ENCODE peak calls at places on chromosome 14, in six cellular contexts. One of them, this sample, is unnamed.

GRCh38 chr14:102917469-102918211 is 4.8 kb upstream of the AMN start:
- DNase-seq in prostate gland: peak; percentile 31
- DNase-seq in CD8-positive, alpha-beta T cell: peak; percentile 69
- DNase-seq in mucosa of descending colon: peak; percentile 73
- DNase-seq in neural progenitor cell: peak; percentile 81
- DNase-seq in left lung: no peak
- DNase-seq in this sample: peak; percentile 87

GRCh38 chr14:77593501-77593911 is 22.9 kb downstream of the SPTLC2 start:
- DNase-seq in prostate gland: no peak
- DNase-seq in CD8-positive, alpha-beta T cell: no peak
- DNase-seq in mucosa of descending colon: no peak
- DNase-seq in neural progenitor cell: no peak
- DNase-seq in left lung: no peak
- DNase-seq in this sample: no peak

GRCh38 chr14:89245802-89246201 is 171.2 kb downstream of the FOXN3 start:
- DNase-seq in prostate gland: no peak
- DNase-seq in CD8-positive, alpha-beta T cell: no peak
- DNase-seq in mucosa of descending colon: no peak
- DNase-seq in neural progenitor cell: no peak
- DNase-seq in left lung: no peak
- DNase-seq in this sample: no peak

GRCh38 chr14:25048170-25049126 is 1.5 kb downstream of the STXBP6 start:
- DNase-seq in prostate gland: peak; percentile 62
- DNase-seq in CD8-positive, alpha-beta T cell: no peak
- DNase-seq in mucosa of descending colon: peak; percentile 48
- DNase-seq in neural progenitor cell: no peak
- DNase-seq in left lung: no peak
- DNase-seq in this sample: no peak

GRCh38 chr14:54599932-54600331 is 33.0 kb downstream of the SAMD4A start:
- DNase-seq in prostate gland: no peak
- DNase-seq in CD8-positive, alpha-beta T cell: no peak
- DNase-seq in mucosa of descending colon: no peak
- DNase-seq in neural progenitor cell: no peak
- DNase-seq in left lung: no peak
- DNase-seq in this sample: no peak

GRCh38 chr14:37197421-37198272 is at the start of gene MIPOL1:
- DNase-seq in prostate gland: peak; percentile 79
- DNase-seq in CD8-positive, alpha-beta T cell: no peak
- DNase-seq in mucosa of descending colon: peak; percentile 90
- DNase-seq in neural progenitor cell: peak; percentile 86
- DNase-seq in left lung: peak; percentile 83
- DNase-seq in this sample: no peak

GRCh38 chr14:64507376-64508156 is 3.0 kb downstream of the ZBTB1 start:
- DNase-seq in prostate gland: no peak
- DNase-seq in CD8-positive, alpha-beta T cell: peak; percentile 32
- DNase-seq in mucosa of descending colon: no peak
- DNase-seq in neural progenitor cell: no peak
- DNase-seq in left lung: no peak
- DNase-seq in this sample: no peak

GRCh38 chr14:81450100-81450531 is 50.0 kb upstream of the STON2 start:
- DNase-seq in prostate gland: no peak
- DNase-seq in CD8-positive, alpha-beta T cell: no peak
- DNase-seq in mucosa of descending colon: no peak
- DNase-seq in neural progenitor cell: peak; percentile 28
- DNase-seq in left lung: no peak
- DNase-seq in this sample: no peak

GRCh38 chr14:33996450-33996849 is 45.6 kb upstream of the EGLN3 start:
- DNase-seq in prostate gland: no peak
- DNase-seq in CD8-positive, alpha-beta T cell: no peak
- DNase-seq in mucosa of descending colon: no peak
- DNase-seq in neural progenitor cell: no peak
- DNase-seq in left lung: no peak
- DNase-seq in this sample: no peak

GRCh38 chr14:37172024-37172869 is at the start of gene SLC25A21:
- DNase-seq in prostate gland: peak; percentile 72
- DNase-seq in CD8-positive, alpha-beta T cell: no peak
- DNase-seq in mucosa of descending colon: peak; percentile 78
- DNase-seq in neural progenitor cell: peak; percentile 85
- DNase-seq in left lung: peak; percentile 64
- DNase-seq in this sample: peak; percentile 77

GRCh38 chr14:99123208-99123870 is 148.7 kb downstream of the BCL11B start:
- DNase-seq in prostate gland: no peak
- DNase-seq in CD8-positive, alpha-beta T cell: no peak
- DNase-seq in mucosa of descending colon: no peak
- DNase-seq in neural progenitor cell: no peak
- DNase-seq in left lung: no peak
- DNase-seq in this sample: no peak

GRCh38 chr14:47227051-47227600 is 448.3 kb downstream of the MDGA2 start:
- DNase-seq in prostate gland: no peak
- DNase-seq in CD8-positive, alpha-beta T cell: no peak
- DNase-seq in mucosa of descending colon: no peak
- DNase-seq in neural progenitor cell: no peak
- DNase-seq in left lung: no peak
- DNase-seq in this sample: no peak

GRCh38 chr14:92644166-92644565 is 104.3 kb downstream of the LGMN start:
- DNase-seq in prostate gland: no peak
- DNase-seq in CD8-positive, alpha-beta T cell: no peak
- DNase-seq in mucosa of descending colon: no peak
- DNase-seq in neural progenitor cell: no peak
- DNase-seq in left lung: peak; percentile 29
- DNase-seq in this sample: no peak
- H3K4me1 ChIP-seq in prostate gland: peaks cover 13% of the 10 kb centered on the region
- H3K4me1 ChIP-seq in CD8-positive, alpha-beta T cell: peaks cover 39% of the 10 kb centered on the region
- H3K4me1 ChIP-seq in mucosa of descending colon: no peaks in the 10 kb centered on the region
- H3K4me1 ChIP-seq in neural progenitor cell: no peaks in the 10 kb centered on the region
- H3K4me1 ChIP-seq in left lung: peaks cover 50% of the 10 kb centered on the region
- H3K4me1 ChIP-seq in this sample: peaks cover 7% of the 10 kb centered on the region

DNA sequence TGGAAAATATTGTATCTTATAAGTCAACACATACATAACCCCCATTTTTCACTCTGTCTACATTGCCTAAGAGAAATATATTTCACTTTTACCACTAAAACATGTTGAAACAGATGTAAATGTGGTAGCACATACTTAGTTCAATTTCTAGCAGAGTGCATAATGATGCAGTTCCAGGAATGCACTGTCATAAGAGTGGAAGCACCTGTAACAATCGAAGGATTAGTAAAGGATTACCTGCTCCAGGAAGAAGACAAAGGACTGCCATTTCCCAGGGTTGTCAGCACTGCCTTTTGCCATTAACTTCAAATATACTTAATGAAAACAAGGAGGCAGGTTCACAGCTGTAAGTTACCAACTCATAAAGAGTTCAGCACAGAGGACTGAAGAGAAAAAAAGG is 24.6 kb downstream of the DAD1 start:
- DNase-seq in prostate gland: no peak
- DNase-seq in CD8-positive, alpha-beta T cell: no peak
- DNase-seq in mucosa of descending colon: no peak
- DNase-seq in neural progenitor cell: no peak
- DNase-seq in left lung: no peak
- DNase-seq in this sample: no peak
- H3K4me1 ChIP-seq in prostate gland: no peaks in the 10 kb centered on the region
- H3K4me1 ChIP-seq in CD8-positive, alpha-beta T cell: peaks cover 96% of the 10 kb centered on the region
- H3K4me1 ChIP-seq in mucosa of descending colon: peaks cover 28% of the 10 kb centered on the region
- H3K4me1 ChIP-seq in neural progenitor cell: peaks cover 32% of the 10 kb centered on the region
- H3K4me1 ChIP-seq in left lung: peaks cover 53% of the 10 kb centered on the region
- H3K4me1 ChIP-seq in this sample: peaks cover 29% of the 10 kb centered on the region

GRCh38 chr14:20490563-20490962 is 14.8 kb upstream of the RNASE10 start:
- DNase-seq in prostate gland: no peak
- DNase-seq in CD8-positive, alpha-beta T cell: no peak
- DNase-seq in mucosa of descending colon: no peak
- DNase-seq in neural progenitor cell: no peak
- DNase-seq in left lung: no peak
- DNase-seq in this sample: no peak
- H3K4me1 ChIP-seq in prostate gland: no peaks in the 10 kb centered on the region
- H3K4me1 ChIP-seq in CD8-positive, alpha-beta T cell: peaks cover 52% of the 10 kb centered on the region
- H3K4me1 ChIP-seq in mucosa of descending colon: no peaks in the 10 kb centered on the region
- H3K4me1 ChIP-seq in neural progenitor cell: no peaks in the 10 kb centered on the region
- H3K4me1 ChIP-seq in left lung: peaks cover 52% of the 10 kb centered on the region
- H3K4me1 ChIP-seq in this sample: no peaks in the 10 kb centered on the region

GRCh38 chr14:75226755-75227544 is 50.5 kb upstream of the TMED10 start:
- DNase-seq in prostate gland: no peak
- DNase-seq in CD8-positive, alpha-beta T cell: no peak
- DNase-seq in mucosa of descending colon: peak; percentile 65
- DNase-seq in neural progenitor cell: no peak
- DNase-seq in left lung: no peak
- DNase-seq in this sample: peak; percentile 78
- H3K4me1 ChIP-seq in prostate gland: no peaks in the 10 kb centered on the region
- H3K4me1 ChIP-seq in CD8-positive, alpha-beta T cell: peaks cover 28% of the 10 kb centered on the region
- H3K4me1 ChIP-seq in mucosa of descending colon: peaks cover 19% of the 10 kb centered on the region
- H3K4me1 ChIP-seq in neural progenitor cell: peaks cover 22% of the 10 kb centered on the region
- H3K4me1 ChIP-seq in left lung: peaks cover 53% of the 10 kb centered on the region
- H3K4me1 ChIP-seq in this sample: peaks cover 23% of the 10 kb centered on the region

GRCh38 chr14:51610766-51611165 is 40.9 kb upstream of the FRMD6 start:
- DNase-seq in prostate gland: no peak
- DNase-seq in CD8-positive, alpha-beta T cell: no peak
- DNase-seq in mucosa of descending colon: no peak
- DNase-seq in neural progenitor cell: no peak
- DNase-seq in left lung: no peak
- DNase-seq in this sample: no peak

GRCh38 chr14:51614707-51615106 is 37.0 kb upstream of the FRMD6 start:
- DNase-seq in prostate gland: no peak
- DNase-seq in CD8-positive, alpha-beta T cell: no peak
- DNase-seq in mucosa of descending colon: no peak
- DNase-seq in neural progenitor cell: no peak
- DNase-seq in left lung: no peak
- DNase-seq in this sample: no peak

GRCh38 chr14:51616256-51616655 is 35.5 kb upstream of the FRMD6 start:
- DNase-seq in prostate gland: no peak
- DNase-seq in CD8-positive, alpha-beta T cell: no peak
- DNase-seq in mucosa of descending colon: no peak
- DNase-seq in neural progenitor cell: no peak
- DNase-seq in left lung: no peak
- DNase-seq in this sample: no peak

GRCh38 chr14:51612449-51612848 is 39.3 kb upstream of the FRMD6 start:
- DNase-seq in prostate gland: no peak
- DNase-seq in CD8-positive, alpha-beta T cell: no peak
- DNase-seq in mucosa of descending colon: no peak
- DNase-seq in neural progenitor cell: no peak
- DNase-seq in left lung: no peak
- DNase-seq in this sample: no peak

DNA sequence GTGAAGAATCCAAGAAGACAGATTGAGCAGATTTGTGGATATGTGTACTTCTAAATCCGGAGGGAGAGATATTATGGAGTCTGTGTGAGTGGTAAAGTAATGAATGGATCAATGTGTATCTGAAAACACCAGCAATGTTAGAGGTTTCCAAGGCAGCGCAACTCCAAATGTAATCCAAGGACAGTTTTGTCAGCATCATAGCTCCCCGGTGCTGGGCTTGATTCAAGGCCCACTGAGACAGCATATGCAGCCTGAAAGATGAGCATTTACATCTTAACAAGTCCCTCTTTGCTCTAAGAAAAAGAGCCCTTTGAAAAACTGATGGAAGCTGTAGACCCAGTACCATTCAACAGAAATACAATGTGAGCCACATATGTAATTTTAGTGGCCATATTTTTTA is 38.3 kb upstream of the FRMD6 start:
- DNase-seq in prostate gland: no peak
- DNase-seq in CD8-positive, alpha-beta T cell: no peak
- DNase-seq in mucosa of descending colon: no peak
- DNase-seq in neural progenitor cell: no peak
- DNase-seq in left lung: no peak
- DNase-seq in this sample: no peak
- H3K4me1 ChIP-seq in prostate gland: no peaks in the 10 kb centered on the region
- H3K4me1 ChIP-seq in CD8-positive, alpha-beta T cell: no peaks in the 10 kb centered on the region
- H3K4me1 ChIP-seq in mucosa of descending colon: no peaks in the 10 kb centered on the region
- H3K4me1 ChIP-seq in neural progenitor cell: no peaks in the 10 kb centered on the region
- H3K4me1 ChIP-seq in left lung: no peaks in the 10 kb centered on the region
- H3K4me1 ChIP-seq in this sample: no peaks in the 10 kb centered on the region

GRCh38 chr14:100567877-100568163 is 19.4 kb downstream of the BEGAIN start:
- DNase-seq in prostate gland: no peak
- DNase-seq in CD8-positive, alpha-beta T cell: no peak
- DNase-seq in mucosa of descending colon: no peak
- DNase-seq in neural progenitor cell: peak; percentile 24
- DNase-seq in left lung: no peak
- DNase-seq in this sample: no peak

GRCh38 chr14:100568164-100568997 is 18.8 kb downstream of the BEGAIN start:
- DNase-seq in prostate gland: no peak
- DNase-seq in CD8-positive, alpha-beta T cell: no peak
- DNase-seq in mucosa of descending colon: no peak
- DNase-seq in neural progenitor cell: peak; percentile 71
- DNase-seq in left lung: no peak
- DNase-seq in this sample: no peak

GRCh38 chr14:100566586-100566985 is 20.6 kb downstream of the BEGAIN start:
- DNase-seq in prostate gland: no peak
- DNase-seq in CD8-positive, alpha-beta T cell: no peak
- DNase-seq in mucosa of descending colon: no peak
- DNase-seq in neural progenitor cell: no peak
- DNase-seq in left lung: no peak
- DNase-seq in this sample: no peak

GRCh38 chr14:100566119-100566518 is 21.1 kb downstream of the BEGAIN start:
- DNase-seq in prostate gland: peak; percentile 23
- DNase-seq in CD8-positive, alpha-beta T cell: no peak
- DNase-seq in mucosa of descending colon: peak; percentile 87
- DNase-seq in neural progenitor cell: no peak
- DNase-seq in left lung: no peak
- DNase-seq in this sample: no peak

GRCh38 chr14:100567009-100567876 is 20.0 kb downstream of the BEGAIN start:
- DNase-seq in prostate gland: no peak
- DNase-seq in CD8-positive, alpha-beta T cell: no peak
- DNase-seq in mucosa of descending colon: no peak
- DNase-seq in neural progenitor cell: peak; percentile 59
- DNase-seq in left lung: no peak
- DNase-seq in this sample: no peak
- H3K4me1 ChIP-seq in prostate gland: no peaks in the 10 kb centered on the region
- H3K4me1 ChIP-seq in CD8-positive, alpha-beta T cell: peaks cover 6% of the 10 kb centered on the region
- H3K4me1 ChIP-seq in mucosa of descending colon: peaks cover 9% of the 10 kb centered on the region
- H3K4me1 ChIP-seq in neural progenitor cell: peaks cover 27% of the 10 kb centered on the region
- H3K4me1 ChIP-seq in left lung: peaks cover 26% of the 10 kb centered on the region
- H3K4me1 ChIP-seq in this sample: no peaks in the 10 kb centered on the region